ENCODE peak calls at places on chromosomes 13 and 19, in ten cellular contexts. F is epithelial cell of proximal tubule, C is stomach, V is fibroblast of lung, Q is hepatocyte, Y is upper lobe of left lung, J is GM13976, H is body of pancreas, N is HCT116, S is endodermal cell. D is an unnamed sample.

GRCh38 chr13:33454844-33455256 is 169.3 kb upstream of the STARD13 start:
- DNase-seq in F (no peak), C (no peak), V (peak; percentile 6), Q (peak; percentile 6), Y (no peak), J (no peak), H (no peak), N (no peak), S (no peak), D (peak; percentile 34)

GRCh38 chr19:44548736-44549135 is 19.3 kb upstream of the CEACAM20 start:
- DNase-seq in F (peak; percentile 30), C (no peak), V (no peak), Q (no peak), Y (no peak), J (no peak), H (no peak), N (no peak), S (no peak), D (no peak)

GRCh38 chr13:30065181-30065580 is 214.8 kb upstream of the UBL3 start:
- DNase-seq in F (no peak), C (no peak), V (no peak), Q (no peak), Y (no peak), J (no peak), H (no peak), N (no peak), S (no peak), D (no peak)

GRCh38 chr19:44005968-44006367 is 3.2 kb downstream of the ZNF230 start:
- DNase-seq in F (no peak), C (no peak), V (peak; percentile 58), Q (no peak), Y (no peak), J (no peak), H (no peak), N (no peak), S (no peak), D (peak; percentile 76)

GRCh38 chr19:56076413-56076998 is 44.6 kb downstream of the ZNF787 start:
- DNase-seq in F (no peak), C (peak; percentile 72), V (peak; percentile 64), Q (peak; percentile 73), Y (no peak), J (peak; percentile 50), H (peak; percentile 76), N (peak; percentile 28), S (peak; percentile 89), D (peak; percentile 72)

GRCh38 chr19:48363500-48363809 is 285 bp downstream of the TMEM143 start:
- DNase-seq in F (no peak), C (no peak), V (no peak), Q (peak; percentile 43), Y (no peak), J (no peak), H (no peak), N (no peak), S (no peak), D (no peak)

GRCh38 chr19:46416077-46416709 is 2.8 kb upstream of the CCDC8 start:
- DNase-seq in F (no peak), C (peak; percentile 63), V (peak; percentile 83), Q (peak; percentile 97), Y (peak; percentile 95), J (no peak), H (peak; percentile 94), N (peak; percentile 40), S (peak; percentile 97), D (peak; percentile 95)

GRCh38 chr13:95267662-95268369 is 33.4 kb downstream of the ABCC4 start:
- DNase-seq in F (peak; percentile 94), C (peak; percentile 33), V (peak; percentile 94), Q (peak; percentile 76), Y (no peak), J (no peak), H (no peak), N (no peak), S (no peak), D (peak; percentile 80)

GRCh38 chr19:53910170-53910518 is 1.1 kb downstream of the CACNG7 start:
- DNase-seq in F (no peak), C (no peak), V (no peak), Q (peak; percentile 17), Y (no peak), J (no peak), H (no peak), N (no peak), S (peak; percentile 81), D (no peak)

GRCh38 chr19:53909471-53910169 is 542 bp downstream of the CACNG7 start:
- DNase-seq in F (no peak), C (no peak), V (no peak), Q (no peak), Y (no peak), J (no peak), H (no peak), N (no peak), S (peak; percentile 68), D (no peak)

GRCh38 chr19:53916004-53916403 is 6.9 kb downstream of the CACNG7 start:
- DNase-seq in F (no peak), C (no peak), V (no peak), Q (no peak), Y (no peak), J (no peak), H (no peak), N (no peak), S (no peak), D (no peak)

GRCh38 chr19:53915000-53915399 is 5.9 kb downstream of the CACNG7 start:
- DNase-seq in F (no peak), C (no peak), V (no peak), Q (no peak), Y (no peak), J (no peak), H (no peak), N (no peak), S (peak; percentile 86), D (no peak)

DNA sequence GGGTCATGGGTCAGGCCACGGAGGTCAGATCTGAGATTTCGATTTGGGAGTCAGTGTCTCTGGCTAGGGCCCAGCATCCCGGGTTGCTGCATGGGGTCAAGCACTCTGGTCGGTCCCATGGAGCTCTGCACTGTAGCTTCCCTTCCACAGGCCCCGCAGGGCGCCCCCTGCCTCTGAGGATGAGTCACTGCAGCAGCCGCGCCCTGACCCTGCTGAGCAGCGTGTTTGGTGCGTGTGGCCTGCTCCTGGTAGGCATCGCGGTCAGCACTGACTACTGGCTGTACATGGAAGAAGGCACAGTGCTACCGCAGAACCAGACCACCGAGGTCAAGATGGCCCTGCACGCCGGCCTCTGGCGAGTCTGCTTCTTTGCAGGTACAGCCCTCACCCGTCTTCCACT is 3.6 kb downstream of the CACNG7 start:
- DNase-seq in F (no peak), C (no peak), V (no peak), Q (no peak), Y (no peak), J (peak; percentile 44), H (no peak), N (no peak), S (peak; percentile 91), D (no peak)
- TF ChIP-seq CTCF in F (peak; percentile 8), C (no peak), V (no peak), Q (no peak), Y (no peak), J (no peak), H (no peak), N (peak; percentile 10), S (peak; percentile 89), D (peak; percentile 32)

GRCh38 chr19:8585894-8586750 is 8.9 kb upstream of the MYO1F start:
- DNase-seq in F (no peak), C (peak; percentile 61), V (no peak), Q (peak; percentile 58), Y (peak; percentile 71), J (peak; percentile 63), H (peak; percentile 55), N (peak; percentile 49), S (peak; percentile 97), D (peak; percentile 44)
- TF ChIP-seq CTCF in F (peak; percentile 46), C (peak; percentile 35), V (peak; percentile 28), Q (peak; percentile 47), Y (peak; percentile 55), J (peak; percentile 41), H (peak; percentile 40), N (peak; percentile 83), S (peak; percentile 95), D (peak; percentile 69)

GRCh38 chr13:26340812-26341211 is 86.9 kb downstream of the CDK8 start:
- DNase-seq in F (no peak), C (no peak), V (no peak), Q (no peak), Y (no peak), J (no peak), H (no peak), N (no peak), S (no peak), D (no peak)

GRCh38 chr13:26348966-26349365 is 95.0 kb downstream of the CDK8 start:
- DNase-seq in F (no peak), C (no peak), V (no peak), Q (peak; percentile 16), Y (no peak), J (no peak), H (no peak), N (no peak), S (no peak), D (no peak)

GRCh38 chr13:26344980-26345379 is 91.1 kb downstream of the CDK8 start:
- DNase-seq in F (no peak), C (no peak), V (no peak), Q (no peak), Y (no peak), J (no peak), H (no peak), N (no peak), S (no peak), D (no peak)

GRCh38 chr13:26342898-26343297 is 89.0 kb downstream of the CDK8 start:
- DNase-seq in F (no peak), C (no peak), V (no peak), Q (no peak), Y (no peak), J (no peak), H (no peak), N (no peak), S (no peak), D (no peak)

GRCh38 chr13:26343816-26344215 is 89.9 kb downstream of the CDK8 start:
- DNase-seq in F (no peak), C (no peak), V (no peak), Q (no peak), Y (no peak), J (no peak), H (no peak), N (no peak), S (no peak), D (no peak)
- TF ChIP-seq CTCF in F (no peak), C (no peak), V (no peak), Q (no peak), Y (no peak), J (no peak), H (no peak), N (no peak), S (no peak), D (no peak)

GRCh38 chr13:31848621-31849020 is 109.3 kb downstream of the RXFP2 start:
- DNase-seq in F (no peak), C (no peak), V (no peak), Q (no peak), Y (no peak), J (no peak), H (no peak), N (no peak), S (no peak), D (no peak)

GRCh38 chr13:31851201-31851600 is 111.9 kb downstream of the RXFP2 start:
- DNase-seq in F (no peak), C (no peak), V (no peak), Q (no peak), Y (no peak), J (no peak), H (no peak), N (no peak), S (no peak), D (no peak)

GRCh38 chr13:31850041-31850440 is 110.7 kb downstream of the RXFP2 start:
- DNase-seq in F (no peak), C (no peak), V (no peak), Q (no peak), Y (no peak), J (no peak), H (no peak), N (no peak), S (no peak), D (no peak)

GRCh38 chr13:31846984-31847752 is 107.8 kb downstream of the RXFP2 start:
- DNase-seq in F (no peak), C (no peak), V (no peak), Q (peak; percentile 26), Y (no peak), J (no peak), H (no peak), N (no peak), S (no peak), D (peak; percentile 12)

DNA sequence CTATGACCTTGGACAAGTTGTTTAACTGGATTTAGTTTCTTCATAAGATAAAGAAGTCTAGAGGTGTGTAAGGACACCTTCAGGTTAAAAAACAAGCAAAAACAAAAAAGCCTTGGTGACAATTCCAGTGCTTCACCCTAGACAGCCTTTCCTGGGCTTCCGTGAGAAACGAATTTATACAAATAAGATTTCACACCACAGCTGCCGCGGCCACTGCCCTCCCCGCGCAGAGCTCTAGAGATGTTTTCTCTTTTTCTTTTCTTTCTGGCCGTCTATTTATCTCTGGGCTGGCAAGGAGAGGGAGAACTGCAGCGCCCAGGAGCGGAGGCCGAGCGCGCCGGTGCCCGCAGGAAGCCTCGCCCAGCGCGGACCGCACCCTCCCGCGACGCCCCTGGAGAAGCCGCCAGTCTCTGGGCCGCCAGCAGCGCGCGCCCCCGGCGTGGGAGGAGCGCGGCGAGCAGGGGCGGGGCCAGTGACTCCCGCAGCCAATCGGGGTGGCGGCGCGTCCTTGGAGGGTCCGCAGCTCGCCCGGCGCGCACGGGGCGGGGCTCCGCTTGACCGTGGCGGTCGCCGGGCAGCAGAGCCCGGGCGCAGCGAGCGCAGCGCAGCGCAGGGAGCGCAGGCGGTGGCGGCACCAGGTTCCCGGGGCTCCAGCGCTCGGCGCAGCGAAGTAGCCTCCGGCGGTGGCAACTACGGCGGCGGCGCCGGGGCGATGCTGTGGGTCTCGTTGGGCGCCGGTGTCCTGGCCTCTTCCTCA is 107.0 kb downstream of the RXFP2 start:
- DNase-seq in F (no peak), C (peak; percentile 90), V (peak; percentile 74), Q (peak; percentile 93), Y (peak; percentile 98), J (peak; percentile 92), H (peak; percentile 90), N (peak; percentile 51), S (peak; percentile 96), D (peak; percentile 88)
- TF ChIP-seq CTCF in F (no peak), C (no peak), V (no peak), Q (no peak), Y (no peak), J (no peak), H (no peak), N (no peak), S (no peak), D (no peak)

D was measured in cardiac fibroblast.